ENCODE peak calls at places on chromosome 1, in ten cellular contexts. P is CD4-positive, alpha-beta T cell; V is ovary; A is uterus; R is H9; U is PC-3; Y is suprapubic skin; I is lung; B is cardiac muscle cell; D is right lobe of liver. N is an unnamed sample.

GRCh38 chr1:185860876-185861275 is 126.7 kb downstream of the HMCN1 start:
- DNase-seq in R (no peak), V (no peak), Y (no peak), I (no peak), P (no peak), U (no peak), D (no peak), A (no peak), B (no peak), N (no peak)

GRCh38 chr1:168065511-168065910 is 71.2 kb downstream of the GPR161 start:
- DNase-seq in Y (no peak), U (no peak), D (no peak), R (no peak), A (no peak), P (no peak), V (no peak), I (no peak), B (peak; percentile 42), N (no peak)

GRCh38 chr1:208531003-208531750 is 287.0 kb upstream of the PLXNA2 start:
- DNase-seq in B (no peak), V (no peak), D (no peak), U (no peak), I (peak; percentile 30), A (no peak), P (no peak), Y (no peak), R (no peak), N (no peak)

GRCh38 chr1:31549807-31550620 is 26.3 kb upstream of the TINAGL1 start:
- DNase-seq in V (no peak), I (no peak), B (peak; percentile 26), D (no peak), P (no peak), Y (no peak), R (no peak), U (peak; percentile 80), A (no peak), N (no peak)

GRCh38 chr1:32894019-32894600 is 7.1 kb downstream of the TMEM54 start:
- DNase-seq in I (no peak), R (no peak), P (no peak), U (no peak), Y (no peak), B (no peak), V (peak; percentile 40), D (no peak), A (no peak), N (no peak)

GRCh38 chr1:17012775-17013501 is 1.2 kb upstream of the ATP13A2 start:
- DNase-seq in V (peak; percentile 35), U (no peak), Y (peak; percentile 49), A (no peak), P (no peak), D (no peak), I (no peak), B (peak; percentile 50), R (peak; percentile 49), N (no peak)

GRCh38 chr1:64898107-64898861 is 68.1 kb downstream of the JAK1 start:
- DNase-seq in I (peak; percentile 76), U (peak; percentile 96), A (peak; percentile 73), Y (peak; percentile 90), R (peak; percentile 80), B (peak; percentile 81), P (no peak), V (peak; percentile 76), D (peak; percentile 82), N (peak; percentile 70)

GRCh38 chr1:119139857-119140176 is 636 bp downstream of the WARS2 start:
- DNase-seq in R (no peak), D (no peak), I (no peak), B (no peak), V (no peak), A (no peak), U (no peak), Y (peak; percentile 65), P (no peak), N (peak; percentile 15)

GRCh38 chr1:168469690-168470089 is 74.1 kb downstream of the XCL2 start:
- DNase-seq in D (peak; percentile 43), V (peak; percentile 41), B (peak; percentile 71), A (peak; percentile 62), U (peak; percentile 40), Y (peak; percentile 91), P (no peak), R (no peak), I (no peak), N (peak; percentile 28)

GRCh38 chr1:55043011-55043410 is 3.7 kb downstream of the PCSK9 start:
- DNase-seq in A (no peak), P (no peak), R (no peak), V (no peak), I (no peak), U (no peak), Y (no peak), B (no peak), D (no peak), N (no peak)

GRCh38 chr1:55041613-55042012 is 2.3 kb downstream of the PCSK9 start:
- DNase-seq in V (no peak), R (no peak), I (no peak), P (no peak), A (no peak), D (no peak), B (no peak), U (no peak), Y (no peak), N (no peak)

GRCh38 chr1:55044617-55045397 is 5.5 kb downstream of the PCSK9 start:
- DNase-seq in R (no peak), B (no peak), D (no peak), P (no peak), U (no peak), Y (no peak), A (no peak), I (no peak), V (no peak), N (no peak)

GRCh38 chr1:55045430-55045829 is 6.1 kb downstream of the PCSK9 start:
- DNase-seq in D (no peak), U (no peak), R (no peak), V (no peak), I (no peak), Y (no peak), P (no peak), A (no peak), B (no peak), N (no peak)

GRCh38 chr1:55043726-55044125 is 4.4 kb downstream of the PCSK9 start:
- DNase-seq in R (no peak), P (no peak), D (no peak), Y (no peak), V (no peak), A (no peak), B (no peak), I (no peak), U (no peak), N (no peak)
- H3K27ac ChIP-seq in R (no peak overlapping the region), P (no peak overlapping the region), D (peak overlapping the region; percentile 29), Y (no peak overlapping the region), V (no peak overlapping the region), A (no peak overlapping the region), B (no peak overlapping the region), I (no peak overlapping the region), U (no peak overlapping the region), N (no peak overlapping the region)

GRCh38 chr1:172136925-172137324 is 283.6 kb upstream of the C1orf105 start:
- DNase-seq in Y (no peak), D (no peak), U (no peak), I (no peak), R (no peak), A (no peak), V (no peak), P (no peak), B (no peak), N (no peak)

GRCh38 chr1:172134087-172134731 is 286.3 kb upstream of the C1orf105 start:
- DNase-seq in D (no peak), P (no peak), A (no peak), V (no peak), B (no peak), R (no peak), I (no peak), Y (no peak), U (peak; percentile 25), N (no peak)

GRCh38 chr1:172132836-172133235 is 287.6 kb upstream of the C1orf105 start:
- DNase-seq in V (no peak), I (no peak), P (no peak), U (no peak), B (no peak), A (no peak), D (no peak), R (no peak), Y (no peak), N (no peak)

GRCh38 chr1:172135923-172136610 is 284.4 kb upstream of the C1orf105 start:
- DNase-seq in V (no peak), R (no peak), U (peak; percentile 69), P (no peak), I (no peak), Y (no peak), A (no peak), D (no peak), B (peak; percentile 85), N (no peak)

DNA sequence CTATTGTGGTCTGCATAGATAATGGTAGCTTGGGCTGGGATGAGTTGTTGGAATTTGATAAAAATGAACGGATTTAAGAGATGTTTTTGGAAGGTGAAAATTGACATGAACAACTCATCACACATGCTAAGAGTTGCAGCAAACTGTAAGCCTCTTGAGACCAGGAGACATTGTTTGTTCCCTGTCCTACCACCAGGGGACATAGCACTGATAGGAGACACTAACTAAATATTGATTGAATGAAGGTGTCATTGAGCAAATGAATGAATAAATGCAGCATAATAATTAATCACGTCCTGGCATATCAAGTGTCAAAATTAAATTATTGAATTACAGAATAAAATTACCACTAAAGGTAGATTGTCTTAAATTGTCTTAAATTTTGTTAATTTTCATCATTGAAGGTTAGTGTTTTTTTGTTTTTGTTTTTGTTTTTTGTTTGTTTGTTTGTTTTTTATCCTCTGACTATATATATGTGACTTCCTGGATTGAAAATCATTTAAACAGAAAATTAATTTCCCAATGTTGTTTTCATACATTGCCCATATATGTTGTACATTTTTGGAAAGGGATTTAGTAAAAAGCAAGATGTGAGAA is 285.3 kb upstream of the C1orf105 start:
- DNase-seq in R (no peak), B (no peak), V (no peak), D (no peak), P (no peak), Y (no peak), I (no peak), U (peak; percentile 76), A (no peak), N (peak; percentile 39)
- TF ChIP-seq CTCF in R (peak; percentile 80), B (peak; percentile 48), V (peak; percentile 60), D (peak; percentile 39), P (peak; percentile 66), Y (no peak), I (peak; percentile 32), U (peak; percentile 99), A (peak; percentile 19), N (peak; percentile 53)

DNA sequence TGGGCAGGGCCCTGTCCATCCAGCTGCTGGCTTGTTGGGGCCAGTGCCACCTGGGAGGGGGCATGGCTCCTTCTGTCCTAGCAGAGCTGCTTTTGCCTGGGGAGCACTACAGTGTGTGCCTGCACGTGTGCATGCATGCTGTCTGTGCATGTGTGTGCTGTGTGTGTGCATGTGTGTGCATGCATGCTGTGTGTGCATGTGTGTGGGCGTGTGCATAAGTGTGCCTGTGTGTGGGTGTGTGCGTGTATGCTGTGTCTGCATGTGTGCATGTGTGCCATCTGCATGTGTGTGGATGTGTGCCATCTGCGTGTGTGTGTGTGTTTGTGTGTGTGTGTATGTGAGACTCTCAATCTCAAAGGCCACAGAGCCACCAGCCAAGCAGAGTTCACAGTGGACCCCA is 8.3 kb upstream of the PRKCZ start:
- DNase-seq in U (no peak), V (no peak), B (no peak), R (no peak), P (no peak), A (no peak), Y (no peak), I (no peak), D (no peak), N (no peak)
- H3K27me3 ChIP-seq in U (no peaks in the 10 kb centered on the region), V (no peaks in the 10 kb centered on the region), B (peaks cover under 1% of the 10 kb centered on the region), R (no peaks in the 10 kb centered on the region), P (peaks cover 5% of the 10 kb centered on the region), A (no peaks in the 10 kb centered on the region), Y (peaks cover 6% of the 10 kb centered on the region), I (no peaks in the 10 kb centered on the region), D (no peaks in the 10 kb centered on the region), N (no peaks in the 10 kb centered on the region)

GRCh38 chr1:155063550-155064108 is at the start of gene EFNA4:
- DNase-seq in Y (peak; percentile 91), U (peak; percentile 90), D (peak; percentile 84), I (peak; percentile 91), B (peak; percentile 82), A (peak; percentile 82), V (peak; percentile 87), P (peak; percentile 69), R (peak; percentile 95), N (peak; percentile 79)
- H3K27ac ChIP-seq in Y (peak within 1 kb of the TSS; percentile 80), U (peak within 1 kb of the TSS; percentile 3), D (peak within 1 kb of the TSS; percentile 65), I (peak within 1 kb of the TSS; percentile 81), B (peak within 1 kb of the TSS; percentile 90), A (peak within 1 kb of the TSS; percentile 63), V (peak within 1 kb of the TSS; percentile 71), P (peak within 1 kb of the TSS; percentile 61), R (no peak within 1 kb of the TSS), N (peak within 1 kb of the TSS; percentile 80)

N was measured in tibial nerve.